ENCODE peak calls at places on chromosomes 13 and 19, in nine cellular contexts. One of them, this sample, is unnamed.
A peak's percentile ranks its signal among the peaks of the same experiment; 100 is the strongest.

GRCh38 chr13:55761986-55762385 is 1378.7 kb upstream of the PRR20A start:
- DNase-seq in body of pancreas: no peak
- DNase-seq in RWPE1: no peak
- DNase-seq in nephron progenitor cell: no peak
- DNase-seq in GM03348: no peak
- DNase-seq in NCI-H2081 treated with DMSO at 0.1 percent for 48 hours: no peak
- DNase-seq in GF-D8: no peak
- DNase-seq in AG09319: no peak
- DNase-seq in right lobe of liver: no peak
- DNase-seq in this sample: no peak

GRCh38 chr13:37636701-37637100 is 38.1 kb upstream of the POSTN start:
- DNase-seq in GF-D8: no peak
- DNase-seq in RWPE1: no peak
- DNase-seq in AG09319: no peak
- DNase-seq in NCI-H2081 treated with DMSO at 0.1 percent for 48 hours: no peak
- DNase-seq in GM03348: no peak
- DNase-seq in body of pancreas: no peak
- DNase-seq in right lobe of liver: no peak
- DNase-seq in nephron progenitor cell: no peak
- DNase-seq in this sample: no peak

GRCh38 chr19:917323-918151 is at the start of gene KISS1R:
- DNase-seq in body of pancreas: no peak
- DNase-seq in NCI-H2081 treated with DMSO at 0.1 percent for 48 hours: no peak
- DNase-seq in GM03348: no peak
- DNase-seq in GF-D8: no peak
- DNase-seq in right lobe of liver: no peak
- DNase-seq in nephron progenitor cell: peak; percentile 72
- DNase-seq in RWPE1: no peak
- DNase-seq in AG09319: no peak
- DNase-seq in this sample: no peak

GRCh38 chr13:36154567-36155231 is 23.5 kb upstream of the DCLK1 start:
- DNase-seq in NCI-H2081 treated with DMSO at 0.1 percent for 48 hours: no peak
- DNase-seq in GM03348: peak; percentile 11
- DNase-seq in RWPE1: no peak
- DNase-seq in body of pancreas: no peak
- DNase-seq in AG09319: no peak
- DNase-seq in nephron progenitor cell: peak; percentile 65
- DNase-seq in GF-D8: no peak
- DNase-seq in right lobe of liver: no peak
- DNase-seq in this sample: no peak

GRCh38 chr13:41231786-41232185 is 31.6 kb downstream of the MTRF1 start:
- DNase-seq in RWPE1: no peak
- DNase-seq in nephron progenitor cell: peak; percentile 10
- DNase-seq in AG09319: no peak
- DNase-seq in right lobe of liver: peak; percentile 54
- DNase-seq in body of pancreas: peak; percentile 97
- DNase-seq in GF-D8: no peak
- DNase-seq in GM03348: no peak
- DNase-seq in NCI-H2081 treated with DMSO at 0.1 percent for 48 hours: no peak
- DNase-seq in this sample: no peak

GRCh38 chr19:39126593-39127187 is 1.1 kb downstream of the PAK4 start:
- DNase-seq in GM03348: peak; percentile 67
- DNase-seq in nephron progenitor cell: no peak
- DNase-seq in RWPE1: peak; percentile 47
- DNase-seq in right lobe of liver: peak; percentile 71
- DNase-seq in NCI-H2081 treated with DMSO at 0.1 percent for 48 hours: no peak
- DNase-seq in body of pancreas: peak; percentile 91
- DNase-seq in AG09319: no peak
- DNase-seq in GF-D8: no peak
- DNase-seq in this sample: no peak

GRCh38 chr13:94175076-94175475 is 304.4 kb downstream of the DCT start:
- DNase-seq in nephron progenitor cell: no peak
- DNase-seq in right lobe of liver: no peak
- DNase-seq in RWPE1: no peak
- DNase-seq in NCI-H2081 treated with DMSO at 0.1 percent for 48 hours: no peak
- DNase-seq in GM03348: no peak
- DNase-seq in body of pancreas: no peak
- DNase-seq in GF-D8: no peak
- DNase-seq in AG09319: no peak
- DNase-seq in this sample: no peak

GRCh38 chr19:18710986-18711751 is 27.7 kb downstream of the CRTC1 start:
- DNase-seq in GM03348: no peak
- DNase-seq in GF-D8: no peak
- DNase-seq in AG09319: peak; percentile 34
- DNase-seq in right lobe of liver: no peak
- DNase-seq in RWPE1: no peak
- DNase-seq in nephron progenitor cell: no peak
- DNase-seq in NCI-H2081 treated with DMSO at 0.1 percent for 48 hours: no peak
- DNase-seq in body of pancreas: no peak
- DNase-seq in this sample: no peak

GRCh38 chr13:111209613-111210012 is 94.5 kb downstream of the ARHGEF7 start:
- DNase-seq in GM03348: no peak
- DNase-seq in NCI-H2081 treated with DMSO at 0.1 percent for 48 hours: no peak
- DNase-seq in body of pancreas: no peak
- DNase-seq in right lobe of liver: no peak
- DNase-seq in nephron progenitor cell: no peak
- DNase-seq in RWPE1: no peak
- DNase-seq in AG09319: no peak
- DNase-seq in GF-D8: no peak
- DNase-seq in this sample: no peak

GRCh38 chr13:51995677-51996551 is 15.3 kb downstream of the ATP7B start:
- DNase-seq in RWPE1: no peak
- DNase-seq in GM03348: peak; percentile 28
- DNase-seq in right lobe of liver: peak; percentile 72
- DNase-seq in body of pancreas: peak; percentile 90
- DNase-seq in nephron progenitor cell: no peak
- DNase-seq in GF-D8: peak; percentile 73
- DNase-seq in NCI-H2081 treated with DMSO at 0.1 percent for 48 hours: no peak
- DNase-seq in AG09319: no peak
- DNase-seq in this sample: no peak

GRCh38 chr19:46731007-46731501 is 14.1 kb upstream of the PRKD2 start:
- DNase-seq in nephron progenitor cell: no peak
- DNase-seq in AG09319: peak; percentile 40
- DNase-seq in body of pancreas: peak; percentile 65
- DNase-seq in RWPE1: peak; percentile 82
- DNase-seq in GM03348: peak; percentile 64
- DNase-seq in NCI-H2081 treated with DMSO at 0.1 percent for 48 hours: no peak
- DNase-seq in GF-D8: peak; percentile 52
- DNase-seq in right lobe of liver: no peak
- DNase-seq in this sample: no peak

GRCh38 chr19:43594710-43595604 is 977 bp downstream of the IRGQ start:
- DNase-seq in right lobe of liver: peak; percentile 72
- DNase-seq in GF-D8: peak; percentile 37
- DNase-seq in RWPE1: peak; percentile 36
- DNase-seq in GM03348: peak; percentile 68
- DNase-seq in AG09319: peak; percentile 18
- DNase-seq in body of pancreas: peak; percentile 59
- DNase-seq in NCI-H2081 treated with DMSO at 0.1 percent for 48 hours: no peak
- DNase-seq in nephron progenitor cell: peak; percentile 66
- DNase-seq in this sample: no peak

GRCh38 chr13:74465279-74465678 is 331.1 kb upstream of the KLF12 start:
- DNase-seq in body of pancreas: no peak
- DNase-seq in right lobe of liver: no peak
- DNase-seq in NCI-H2081 treated with DMSO at 0.1 percent for 48 hours: no peak
- DNase-seq in AG09319: no peak
- DNase-seq in GM03348: no peak
- DNase-seq in RWPE1: no peak
- DNase-seq in nephron progenitor cell: no peak
- DNase-seq in GF-D8: no peak
- DNase-seq in this sample: no peak

GRCh38 chr13:34577051-34577450 is 365.0 kb upstream of the NBEA start:
- DNase-seq in GM03348: no peak
- DNase-seq in NCI-H2081 treated with DMSO at 0.1 percent for 48 hours: no peak
- DNase-seq in nephron progenitor cell: no peak
- DNase-seq in AG09319: no peak
- DNase-seq in RWPE1: no peak
- DNase-seq in right lobe of liver: no peak
- DNase-seq in GF-D8: no peak
- DNase-seq in body of pancreas: no peak
- DNase-seq in this sample: no peak

GRCh38 chr19:50315773-50316448 is 13.3 kb downstream of the KCNC3 start:
- DNase-seq in NCI-H2081 treated with DMSO at 0.1 percent for 48 hours: no peak
- DNase-seq in nephron progenitor cell: peak; percentile 46
- DNase-seq in GF-D8: no peak
- DNase-seq in RWPE1: no peak
- DNase-seq in GM03348: no peak
- DNase-seq in body of pancreas: no peak
- DNase-seq in AG09319: no peak
- DNase-seq in right lobe of liver: no peak
- DNase-seq in this sample: no peak

GRCh38 chr13:63190742-63191141 is 1775.1 kb upstream of the PCDH20 start:
- DNase-seq in GM03348: peak; percentile 17
- DNase-seq in RWPE1: peak; percentile 9
- DNase-seq in AG09319: no peak
- DNase-seq in NCI-H2081 treated with DMSO at 0.1 percent for 48 hours: no peak
- DNase-seq in nephron progenitor cell: no peak
- DNase-seq in body of pancreas: no peak
- DNase-seq in right lobe of liver: no peak
- DNase-seq in GF-D8: no peak
- DNase-seq in this sample: no peak

GRCh38 chr19:32313866-32314265 is 31.5 kb upstream of the ZNF507 start:
- DNase-seq in GM03348: no peak
- DNase-seq in NCI-H2081 treated with DMSO at 0.1 percent for 48 hours: no peak
- DNase-seq in body of pancreas: no peak
- DNase-seq in GF-D8: no peak
- DNase-seq in nephron progenitor cell: no peak
- DNase-seq in right lobe of liver: no peak
- DNase-seq in RWPE1: no peak
- DNase-seq in AG09319: no peak
- DNase-seq in this sample: no peak

GRCh38 chr13:30752201-30752797 is 17.0 kb downstream of the ALOX5AP start:
- DNase-seq in nephron progenitor cell: no peak
- DNase-seq in RWPE1: no peak
- DNase-seq in NCI-H2081 treated with DMSO at 0.1 percent for 48 hours: no peak
- DNase-seq in body of pancreas: peak; percentile 33
- DNase-seq in GF-D8: no peak
- DNase-seq in GM03348: peak; percentile 35
- DNase-seq in right lobe of liver: no peak
- DNase-seq in AG09319: no peak
- DNase-seq in this sample: no peak

GRCh38 chr13:113856716-113857065 is 7.2 kb downstream of the GAS6 start:
- DNase-seq in body of pancreas: peak; percentile 28
- DNase-seq in GF-D8: no peak
- DNase-seq in RWPE1: no peak
- DNase-seq in GM03348: no peak
- DNase-seq in right lobe of liver: peak; percentile 77
- DNase-seq in nephron progenitor cell: no peak
- DNase-seq in AG09319: no peak
- DNase-seq in NCI-H2081 treated with DMSO at 0.1 percent for 48 hours: no peak
- DNase-seq in this sample: no peak

GRCh38 chr13:77000475-77000874 is 8.6 kb downstream of the CLN5 start:
- DNase-seq in RWPE1: no peak
- DNase-seq in body of pancreas: no peak
- DNase-seq in GF-D8: no peak
- DNase-seq in AG09319: no peak
- DNase-seq in right lobe of liver: no peak
- DNase-seq in GM03348: peak; percentile 31
- DNase-seq in nephron progenitor cell: no peak
- DNase-seq in NCI-H2081 treated with DMSO at 0.1 percent for 48 hours: no peak
- DNase-seq in this sample: no peak

GRCh38 chr13:45219123-45219891 is 18.5 kb upstream of the KCTD4 start:
- DNase-seq in RWPE1: no peak
- DNase-seq in right lobe of liver: no peak
- DNase-seq in nephron progenitor cell: no peak
- DNase-seq in body of pancreas: peak; percentile 11
- DNase-seq in NCI-H2081 treated with DMSO at 0.1 percent for 48 hours: no peak
- DNase-seq in GM03348: no peak
- DNase-seq in GF-D8: no peak
- DNase-seq in AG09319: no peak
- DNase-seq in this sample: no peak

GRCh38 chr13:109146912-109147624 is 517.7 kb downstream of the MYO16 start:
- DNase-seq in GF-D8: no peak
- DNase-seq in body of pancreas: no peak
- DNase-seq in right lobe of liver: no peak
- DNase-seq in NCI-H2081 treated with DMSO at 0.1 percent for 48 hours: no peak
- DNase-seq in AG09319: no peak
- DNase-seq in nephron progenitor cell: no peak
- DNase-seq in GM03348: peak; percentile 65
- DNase-seq in RWPE1: peak; percentile 56
- DNase-seq in this sample: no peak

GRCh38 chr19:1901940-1902404 is 3.2 kb upstream of the ADAT3 start:
- DNase-seq in GM03348: no peak
- DNase-seq in right lobe of liver: peak; percentile 75
- DNase-seq in body of pancreas: peak; percentile 77
- DNase-seq in AG09319: no peak
- DNase-seq in GF-D8: no peak
- DNase-seq in NCI-H2081 treated with DMSO at 0.1 percent for 48 hours: no peak
- DNase-seq in nephron progenitor cell: no peak
- DNase-seq in RWPE1: no peak
- DNase-seq in this sample: peak; percentile 25

GRCh38 chr19:48554385-48555091 is 2.6 kb downstream of the SULT2B1 start:
- DNase-seq in nephron progenitor cell: peak; percentile 34
- DNase-seq in right lobe of liver: no peak
- DNase-seq in body of pancreas: peak; percentile 40
- DNase-seq in NCI-H2081 treated with DMSO at 0.1 percent for 48 hours: no peak
- DNase-seq in RWPE1: peak; percentile 60
- DNase-seq in AG09319: no peak
- DNase-seq in GF-D8: no peak
- DNase-seq in GM03348: no peak
- DNase-seq in this sample: no peak

GRCh38 chr19:46809534-46810272 is 21.3 kb upstream of the SLC1A5 start:
- DNase-seq in NCI-H2081 treated with DMSO at 0.1 percent for 48 hours: no peak
- DNase-seq in right lobe of liver: no peak
- DNase-seq in RWPE1: no peak
- DNase-seq in body of pancreas: no peak
- DNase-seq in AG09319: no peak
- DNase-seq in nephron progenitor cell: no peak
- DNase-seq in GF-D8: no peak
- DNase-seq in GM03348: no peak
- DNase-seq in this sample: no peak

GRCh38 chr13:80386592-80386991 is 45.7 kb upstream of the SPRY2 start:
- DNase-seq in GM03348: no peak
- DNase-seq in GF-D8: no peak
- DNase-seq in right lobe of liver: no peak
- DNase-seq in nephron progenitor cell: no peak
- DNase-seq in AG09319: no peak
- DNase-seq in body of pancreas: peak; percentile 49
- DNase-seq in RWPE1: no peak
- DNase-seq in NCI-H2081 treated with DMSO at 0.1 percent for 48 hours: no peak
- DNase-seq in this sample: no peak

GRCh38 chr19:48933382-48933932 is at the start of gene DHDH:
- DNase-seq in NCI-H2081 treated with DMSO at 0.1 percent for 48 hours: peak; percentile 74
- DNase-seq in GM03348: peak; percentile 72
- DNase-seq in right lobe of liver: peak; percentile 76
- DNase-seq in body of pancreas: peak; percentile 87
- DNase-seq in RWPE1: peak; percentile 87
- DNase-seq in nephron progenitor cell: peak; percentile 92
- DNase-seq in AG09319: no peak
- DNase-seq in GF-D8: no peak
- DNase-seq in this sample: no peak

GRCh38 chr13:76865996-76866503 is 20.2 kb downstream of the KCTD12 start:
- DNase-seq in AG09319: no peak
- DNase-seq in nephron progenitor cell: no peak
- DNase-seq in NCI-H2081 treated with DMSO at 0.1 percent for 48 hours: no peak
- DNase-seq in body of pancreas: no peak
- DNase-seq in GF-D8: no peak
- DNase-seq in RWPE1: no peak
- DNase-seq in GM03348: no peak
- DNase-seq in right lobe of liver: no peak
- DNase-seq in this sample: no peak

GRCh38 chr13:110913322-110913721 is 1.5 kb downstream of the ANKRD10 start:
- DNase-seq in AG09319: no peak
- DNase-seq in right lobe of liver: no peak
- DNase-seq in NCI-H2081 treated with DMSO at 0.1 percent for 48 hours: no peak
- DNase-seq in GM03348: no peak
- DNase-seq in body of pancreas: peak; percentile 62
- DNase-seq in GF-D8: peak; percentile 24
- DNase-seq in RWPE1: peak; percentile 20
- DNase-seq in nephron progenitor cell: no peak
- DNase-seq in this sample: no peak

GRCh38 chr19:49387936-49388372 is at the start of gene KASH5:
- DNase-seq in nephron progenitor cell: no peak
- DNase-seq in GF-D8: no peak
- DNase-seq in RWPE1: peak; percentile 87
- DNase-seq in AG09319: no peak
- DNase-seq in NCI-H2081 treated with DMSO at 0.1 percent for 48 hours: no peak
- DNase-seq in right lobe of liver: peak; percentile 84
- DNase-seq in GM03348: peak; percentile 70
- DNase-seq in body of pancreas: peak; percentile 92
- DNase-seq in this sample: no peak

GRCh38 chr13:24168980-24169379 is 8.5 kb downstream of the SPATA13 start:
- DNase-seq in right lobe of liver: peak; percentile 42
- DNase-seq in NCI-H2081 treated with DMSO at 0.1 percent for 48 hours: no peak
- DNase-seq in nephron progenitor cell: no peak
- DNase-seq in AG09319: no peak
- DNase-seq in GM03348: peak; percentile 38
- DNase-seq in GF-D8: no peak
- DNase-seq in RWPE1: no peak
- DNase-seq in body of pancreas: peak; percentile 82
- DNase-seq in this sample: no peak

This sample was measured in SIG-M5.